ENCODE peak calls at places on chromosome 17, in five cellular contexts. One of them, this sample, is unnamed.

GRCh38 chr17:62657664-62658063 is 30.2 kb downstream of the MRC2 start:
- DNase-seq in ovary: no peak
- DNase-seq in cardiac fibroblast: no peak
- DNase-seq in SK-N-SH: peak
- DNase-seq in coronary artery: no peak
- DNase-seq in this sample: no peak

GRCh38 chr17:57463103-57463885 is 207.0 kb downstream of the MSI2 start:
- DNase-seq in ovary: no peak
- DNase-seq in cardiac fibroblast: peak
- DNase-seq in SK-N-SH: no peak
- DNase-seq in coronary artery: no peak
- DNase-seq in this sample: no peak

GRCh38 chr17:29569245-29569950 is 897 bp downstream of the TP53I13 start:
- DNase-seq in ovary: peak
- DNase-seq in cardiac fibroblast: no peak
- DNase-seq in SK-N-SH: peak
- DNase-seq in coronary artery: peak
- DNase-seq in this sample: no peak

GRCh38 chr17:78477913-78478756 is 99.1 kb downstream of the DNAH17 start:
- DNase-seq in ovary: no peak
- DNase-seq in cardiac fibroblast: no peak
- DNase-seq in SK-N-SH: no peak
- DNase-seq in coronary artery: no peak
- DNase-seq in this sample: no peak

GRCh38 chr17:2050246-2050866 is 4.5 kb upstream of the HIC1 start:
- DNase-seq in ovary: peak
- DNase-seq in cardiac fibroblast: peak
- DNase-seq in SK-N-SH: peak
- DNase-seq in coronary artery: no peak
- DNase-seq in this sample: peak

GRCh38 chr17:522912-523311 is 170.3 kb upstream of the RPH3AL start:
- DNase-seq in ovary: no peak
- DNase-seq in cardiac fibroblast: no peak
- DNase-seq in SK-N-SH: no peak
- DNase-seq in coronary artery: no peak
- DNase-seq in this sample: no peak

GRCh38 chr17:2500446-2500845 is 11.2 kb downstream of the METTL16 start:
- DNase-seq in ovary: no peak
- DNase-seq in cardiac fibroblast: no peak
- DNase-seq in SK-N-SH: no peak
- DNase-seq in coronary artery: no peak
- DNase-seq in this sample: no peak

GRCh38 chr17:50270430-50271172 is 3.7 kb upstream of the TMEM92 start:
- DNase-seq in ovary: peak
- DNase-seq in cardiac fibroblast: peak
- DNase-seq in SK-N-SH: no peak
- DNase-seq in coronary artery: peak
- DNase-seq in this sample: no peak

GRCh38 chr17:40935624-40936023 is 1.8 kb downstream of the KRT23 start:
- DNase-seq in ovary: no peak
- DNase-seq in cardiac fibroblast: no peak
- DNase-seq in SK-N-SH: no peak
- DNase-seq in coronary artery: no peak
- DNase-seq in this sample: no peak

GRCh38 chr17:74799097-74799496 is 23.0 kb upstream of the NAT9 start:
- DNase-seq in ovary: no peak
- DNase-seq in cardiac fibroblast: no peak
- DNase-seq in SK-N-SH: no peak
- DNase-seq in coronary artery: no peak
- DNase-seq in this sample: no peak

GRCh38 chr17:77721823-77722160 is 236.7 kb upstream of the TNRC6C start:
- DNase-seq in ovary: no peak
- DNase-seq in cardiac fibroblast: no peak
- DNase-seq in SK-N-SH: no peak
- DNase-seq in coronary artery: no peak
- DNase-seq in this sample: no peak

GRCh38 chr17:6450926-6451717 is 6.9 kb downstream of the PIMREG start:
- DNase-seq in ovary: no peak
- DNase-seq in cardiac fibroblast: no peak
- DNase-seq in SK-N-SH: no peak
- DNase-seq in coronary artery: no peak
- DNase-seq in this sample: no peak

GRCh38 chr17:57856792-57857620 is 7.2 kb upstream of the MRPS23 start:
- DNase-seq in ovary: no peak
- DNase-seq in cardiac fibroblast: no peak
- DNase-seq in SK-N-SH: no peak
- DNase-seq in coronary artery: no peak
- DNase-seq in this sample: no peak

GRCh38 chr17:78748730-78749317 is 33.2 kb downstream of the CYTH1 start:
- DNase-seq in ovary: peak
- DNase-seq in cardiac fibroblast: peak
- DNase-seq in SK-N-SH: no peak
- DNase-seq in coronary artery: no peak
- DNase-seq in this sample: no peak

GRCh38 chr17:17698371-17698770 is 17.1 kb downstream of the RAI1 start:
- DNase-seq in ovary: no peak
- DNase-seq in cardiac fibroblast: no peak
- DNase-seq in SK-N-SH: no peak
- DNase-seq in coronary artery: no peak
- DNase-seq in this sample: no peak

GRCh38 chr17:7916799-7917198 is 710 bp upstream of the RNF227 start:
- DNase-seq in ovary: peak
- DNase-seq in cardiac fibroblast: peak
- DNase-seq in SK-N-SH: no peak
- DNase-seq in coronary artery: no peak
- DNase-seq in this sample: no peak

GRCh38 chr17:64424318-64424717 is 24.6 kb upstream of the MILR1 start:
- DNase-seq in ovary: no peak
- DNase-seq in cardiac fibroblast: no peak
- DNase-seq in SK-N-SH: no peak
- DNase-seq in coronary artery: no peak
- DNase-seq in this sample: no peak

GRCh38 chr17:77433385-77434135 is 292.8 kb downstream of the SEC14L1 start:
- DNase-seq in ovary: peak
- DNase-seq in cardiac fibroblast: peak
- DNase-seq in SK-N-SH: peak
- DNase-seq in coronary artery: no peak
- DNase-seq in this sample: no peak

GRCh38 chr17:19508327-19508867 is 25.3 kb upstream of the SLC47A1 start:
- DNase-seq in ovary: peak
- DNase-seq in cardiac fibroblast: no peak
- DNase-seq in SK-N-SH: peak
- DNase-seq in coronary artery: no peak
- DNase-seq in this sample: no peak

GRCh38 chr17:49548506-49549310 is 27.0 kb upstream of the NXPH3 start:
- DNase-seq in ovary: no peak
- DNase-seq in cardiac fibroblast: peak
- DNase-seq in SK-N-SH: peak
- DNase-seq in coronary artery: no peak
- DNase-seq in this sample: no peak

DNA sequence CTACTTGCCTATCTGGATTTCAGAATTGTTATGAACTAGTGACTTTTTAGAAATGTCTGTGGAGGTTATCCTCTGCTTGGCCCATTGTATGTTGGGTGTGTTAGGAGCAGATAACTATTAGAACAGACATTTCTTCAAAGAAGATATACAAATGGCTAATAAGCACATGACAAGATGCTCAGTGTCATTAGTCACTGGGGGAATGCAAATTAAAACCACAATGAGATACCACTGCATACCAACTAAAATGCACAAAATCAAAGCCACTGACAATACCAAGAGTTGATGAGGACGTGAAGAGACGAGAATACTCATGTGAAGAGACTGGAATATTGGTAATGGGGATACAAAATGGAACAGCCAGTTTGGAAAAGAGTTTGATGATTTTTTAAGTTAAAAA is 39.2 kb downstream of the CEP112 start:
- DNase-seq in ovary: no peak
- DNase-seq in cardiac fibroblast: peak
- DNase-seq in SK-N-SH: no peak
- DNase-seq in coronary artery: no peak
- DNase-seq in this sample: no peak
- TF ChIP-seq CTCF in ovary: no peak
- TF ChIP-seq CTCF in cardiac fibroblast: no peak
- TF ChIP-seq CTCF in SK-N-SH: no peak
- TF ChIP-seq CTCF in coronary artery: no peak
- TF ChIP-seq CTCF in this sample: no peak

DNA sequence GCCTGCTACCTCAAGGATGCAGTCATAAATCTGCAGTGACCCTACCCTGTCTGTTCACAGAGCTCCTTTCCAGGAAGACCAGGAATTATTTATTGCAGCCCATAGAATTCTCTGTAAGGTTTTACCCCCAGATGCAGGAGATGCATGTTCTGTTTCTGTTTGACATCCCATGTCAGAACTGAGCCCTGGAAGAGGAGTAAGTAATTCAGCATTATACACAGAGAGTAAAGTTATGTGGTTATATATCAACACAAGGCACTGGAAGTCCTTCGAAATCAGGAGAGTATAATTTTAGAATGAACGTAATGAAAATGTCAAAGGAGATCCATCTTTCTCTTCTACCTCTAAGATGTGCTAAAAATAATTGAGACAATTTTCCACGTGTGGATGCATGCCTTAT is 172.7 kb downstream of the MAP2K4 start:
- DNase-seq in ovary: no peak
- DNase-seq in cardiac fibroblast: no peak
- DNase-seq in SK-N-SH: no peak
- DNase-seq in coronary artery: no peak
- DNase-seq in this sample: peak
- TF ChIP-seq CTCF in ovary: no peak
- TF ChIP-seq CTCF in cardiac fibroblast: no peak
- TF ChIP-seq CTCF in SK-N-SH: no peak
- TF ChIP-seq CTCF in coronary artery: no peak
- TF ChIP-seq CTCF in this sample: no peak

GRCh38 chr17:48036693-48037035 is 933 bp downstream of the COPZ2 start:
- DNase-seq in ovary: no peak
- DNase-seq in cardiac fibroblast: no peak
- DNase-seq in SK-N-SH: no peak
- DNase-seq in coronary artery: no peak
- DNase-seq in this sample: no peak

GRCh38 chr17:48037924-48038323 is 327 bp upstream of the COPZ2 start:
- DNase-seq in ovary: no peak
- DNase-seq in cardiac fibroblast: no peak
- DNase-seq in SK-N-SH: no peak
- DNase-seq in coronary artery: no peak
- DNase-seq in this sample: no peak

GRCh38 chr17:48038687-48039086 is 1.1 kb upstream of the COPZ2 start:
- DNase-seq in ovary: no peak
- DNase-seq in cardiac fibroblast: no peak
- DNase-seq in SK-N-SH: no peak
- DNase-seq in coronary artery: no peak
- DNase-seq in this sample: no peak

GRCh38 chr17:48031966-48032365 is 5.6 kb downstream of the COPZ2 start:
- DNase-seq in ovary: no peak
- DNase-seq in cardiac fibroblast: no peak
- DNase-seq in SK-N-SH: no peak
- DNase-seq in coronary artery: no peak
- DNase-seq in this sample: no peak

DNA sequence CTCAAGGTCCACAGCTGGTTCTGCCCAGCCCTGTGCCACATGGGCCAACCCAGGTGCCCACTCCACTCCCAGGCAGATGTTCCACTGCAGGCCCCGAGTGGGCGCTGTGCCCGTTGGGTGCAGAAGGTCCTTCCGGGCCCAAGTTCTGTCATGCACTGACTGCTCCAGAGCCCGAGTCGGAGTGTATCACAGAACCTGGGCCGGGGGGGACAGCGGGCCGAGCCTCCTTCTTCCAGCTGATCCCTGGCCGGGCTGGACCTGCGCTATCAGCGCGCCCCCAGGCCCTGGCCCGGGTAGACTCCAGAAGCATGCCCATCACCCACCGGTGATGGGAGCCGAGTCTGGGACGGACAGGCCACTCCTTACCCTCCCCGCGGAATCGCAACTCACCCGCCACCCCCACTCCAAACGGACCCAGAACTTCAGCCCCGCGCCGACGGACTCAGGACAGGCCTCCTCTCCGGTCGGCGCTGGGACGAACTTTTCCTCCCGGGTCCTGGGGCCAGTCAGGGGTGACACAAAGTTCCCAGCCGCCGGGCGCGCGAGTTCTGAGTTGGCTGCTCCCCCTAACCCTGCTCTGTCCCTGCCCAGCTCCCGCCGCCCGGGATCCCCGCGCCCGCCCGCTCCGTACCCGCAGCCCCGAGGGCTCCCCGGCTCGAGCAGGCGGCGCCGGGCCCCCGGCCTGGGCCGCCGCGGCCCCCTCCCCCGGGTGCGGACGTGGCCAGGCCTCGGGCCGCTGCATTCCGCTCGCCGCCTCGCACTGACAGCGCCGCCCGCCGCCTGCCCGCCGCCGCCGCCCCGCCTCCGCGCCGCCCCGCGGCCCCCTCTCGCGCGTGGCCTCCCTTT is at the start of gene COPZ2:
- DNase-seq in ovary: peak
- DNase-seq in cardiac fibroblast: peak
- DNase-seq in SK-N-SH: peak
- DNase-seq in coronary artery: no peak
- DNase-seq in this sample: no peak
- TF ChIP-seq CTCF in ovary: no peak
- TF ChIP-seq CTCF in cardiac fibroblast: peak
- TF ChIP-seq CTCF in SK-N-SH: peak
- TF ChIP-seq CTCF in coronary artery: no peak
- TF ChIP-seq CTCF in this sample: peak

GRCh38 chr17:44565866-44566443 is 8.7 kb downstream of the FZD2 start:
- DNase-seq in ovary: no peak
- DNase-seq in cardiac fibroblast: no peak
- DNase-seq in SK-N-SH: no peak
- DNase-seq in coronary artery: no peak
- DNase-seq in this sample: no peak
- TF ChIP-seq CTCF in ovary: no peak
- TF ChIP-seq CTCF in cardiac fibroblast: peak
- TF ChIP-seq CTCF in SK-N-SH: peak
- TF ChIP-seq CTCF in coronary artery: no peak
- TF ChIP-seq CTCF in this sample: no peak

GRCh38 chr17:35142467-35142796 is 329 bp upstream of the NLE1 start:
- DNase-seq in ovary: no peak
- DNase-seq in cardiac fibroblast: no peak
- DNase-seq in SK-N-SH: no peak
- DNase-seq in coronary artery: no peak
- DNase-seq in this sample: no peak
- TF ChIP-seq CTCF in ovary: no peak
- TF ChIP-seq CTCF in cardiac fibroblast: no peak
- TF ChIP-seq CTCF in SK-N-SH: no peak
- TF ChIP-seq CTCF in coronary artery: no peak
- TF ChIP-seq CTCF in this sample: peak

GRCh38 chr17:55883112-55883511 is 132.3 kb downstream of the PCTP start:
- DNase-seq in ovary: no peak
- DNase-seq in cardiac fibroblast: no peak
- DNase-seq in SK-N-SH: peak
- DNase-seq in coronary artery: no peak
- DNase-seq in this sample: no peak
- TF ChIP-seq CTCF in ovary: no peak
- TF ChIP-seq CTCF in cardiac fibroblast: no peak
- TF ChIP-seq CTCF in SK-N-SH: peak
- TF ChIP-seq CTCF in coronary artery: no peak
- TF ChIP-seq CTCF in this sample: no peak

This sample was measured in esophagus muscularis mucosa.